ENCODE peak calls at places on chromosomes 2 and 18, in seven cellular contexts. I, K, R, Q, E, X and Y are unnamed samples.

GRCh38 chr18:24018299-24018910 is 3.9 kb downstream of the TTC39C start:
- DNase-seq in I (no peak), K (no peak), R (no peak), Q (no peak), E (no peak), X (no peak), Y (no peak)

GRCh38 chr2:190909680-190910079 is 29.1 kb downstream of the GLS start:
- DNase-seq in I (no peak), K (no peak), R (no peak), Q (no peak), E (no peak), X (no peak), Y (no peak)

GRCh38 chr2:228180126-228181097 is 1.1 kb downstream of the SPHKAP start:
- DNase-seq in I (no peak), K (no peak), R (peak), Q (no peak), E (peak), X (no peak), Y (no peak)

GRCh38 chr2:239261336-239261735 is 139.5 kb downstream of the HDAC4 start:
- DNase-seq in I (no peak), K (no peak), R (no peak), Q (no peak), E (no peak), X (no peak), Y (no peak)

GRCh38 chr2:238170386-238171071 is 11.8 kb downstream of the ERFE start:
- DNase-seq in I (no peak), K (no peak), R (no peak), Q (no peak), E (no peak), X (no peak), Y (no peak)

GRCh38 chr2:157179706-157180105 is 77.8 kb upstream of the GALNT5 start:
- DNase-seq in I (no peak), K (no peak), R (no peak), Q (no peak), E (no peak), X (no peak), Y (no peak)

GRCh38 chr2:14960686-14961324 is 328.3 kb downstream of the LRATD1 start:
- DNase-seq in I (no peak), K (no peak), R (no peak), Q (no peak), E (peak), X (no peak), Y (no peak)

GRCh38 chr2:26848336-26849055 is 564 bp downstream of the DPYSL5 start:
- DNase-seq in I (no peak), K (no peak), R (no peak), Q (no peak), E (peak), X (peak), Y (no peak)

GRCh38 chr2:185245806-185246205 is 492.8 kb upstream of the FSIP2 start:
- DNase-seq in I (no peak), K (no peak), R (no peak), Q (no peak), E (no peak), X (no peak), Y (no peak)

GRCh38 chr18:42074704-42075103 is 119.7 kb downstream of the PIK3C3 start:
- DNase-seq in I (no peak), K (no peak), R (no peak), Q (no peak), E (no peak), X (no peak), Y (no peak)

GRCh38 chr18:68796936-68797690 is 767 bp upstream of the CCDC102B start:
- DNase-seq in I (no peak), K (no peak), R (peak), Q (no peak), E (peak), X (no peak), Y (no peak)

GRCh38 chr2:201643216-201643651 is at the start of gene TMEM237:
- DNase-seq in I (no peak), K (peak), R (peak), Q (peak), E (peak), X (no peak), Y (peak)

GRCh38 chr2:45218931-45219339 is 209.7 kb upstream of the SIX2 start:
- DNase-seq in I (no peak), K (no peak), R (no peak), Q (no peak), E (no peak), X (peak), Y (no peak)

GRCh38 chr18:2301316-2301715 is 270.0 kb downstream of the METTL4 start:
- DNase-seq in I (no peak), K (no peak), R (no peak), Q (peak), E (no peak), X (no peak), Y (no peak)

GRCh38 chr2:33241581-33241980 is 234.9 kb upstream of the RASGRP3 start:
- DNase-seq in I (no peak), K (no peak), R (peak), Q (no peak), E (no peak), X (no peak), Y (no peak)

GRCh38 chr2:75506131-75506697 is 54.5 kb downstream of the EVA1A start:
- DNase-seq in I (no peak), K (no peak), R (no peak), Q (no peak), E (no peak), X (no peak), Y (no peak)

GRCh38 chr2:65880451-65880850 is 448.1 kb upstream of the SPRED2 start:
- DNase-seq in I (no peak), K (no peak), R (no peak), Q (no peak), E (no peak), X (no peak), Y (no peak)

GRCh38 chr18:66695281-66695680 is 91.4 kb upstream of the CDH19 start:
- DNase-seq in I (no peak), K (no peak), R (no peak), Q (no peak), E (no peak), X (no peak), Y (no peak)

GRCh38 chr2:24539258-24539657 is 48.2 kb downstream of the NCOA1 start:
- DNase-seq in I (no peak), K (no peak), R (no peak), Q (no peak), E (no peak), X (no peak), Y (no peak)

GRCh38 chr2:25286723-25287483 is 54.8 kb downstream of the DNMT3A start:
- DNase-seq in I (no peak), K (no peak), R (no peak), Q (no peak), E (no peak), X (no peak), Y (no peak)

GRCh38 chr18:3857544-3857943 is 407.6 kb downstream of the TGIF1 start:
- DNase-seq in I (no peak), K (no peak), R (peak), Q (no peak), E (no peak), X (no peak), Y (no peak)

GRCh38 chr2:240789051-240789453 is 31.0 kb downstream of the KIF1A start:
- DNase-seq in I (no peak), K (no peak), R (no peak), Q (no peak), E (no peak), X (no peak), Y (no peak)

GRCh38 chr18:11990541-11990940 is 9.2 kb downstream of the IMPA2 start:
- DNase-seq in I (no peak), K (no peak), R (no peak), Q (no peak), E (no peak), X (no peak), Y (no peak)

GRCh38 chr2:59881214-59881613 is 672.2 kb downstream of the BCL11A start:
- DNase-seq in I (no peak), K (no peak), R (no peak), Q (no peak), E (no peak), X (no peak), Y (no peak)